ENCODE peak calls at places on chromosome 9, in nine cellular contexts. N is stimulated activated CD4-positive, alpha-beta T cell treated with anti-CD3 and anti-CD28 coated beads, Interleukin-1b, Interleukin-23, amount 100 ng/mL, for 1 hour; B is NCI-H2081; F is non-pigmented ciliary epithelial cell; R is NCI-H1092; I is CD4-positive, CD25-positive, alpha-beta regulatory T cell; C is GM04504; O is mesenteric fat pad; D is iPS DF 19.7. M is an unnamed sample.

GRCh38 chr9:74132986-74133385 is 364.1 kb upstream of the RORB start:
- DNase-seq in B (no peak), N (no peak), D (peak), C (no peak), F (no peak), O (no peak), R (no peak), I (no peak), M (no peak)

GRCh38 chr9:135505406-135506187 is 5.1 kb downstream of the MRPS2 start:
- DNase-seq in I (no peak), O (no peak), D (no peak), C (no peak), B (no peak), N (no peak), R (no peak), F (no peak), M (no peak)

GRCh38 chr9:79233542-79233941 is 338.2 kb upstream of the TLE4 start:
- DNase-seq in R (no peak), D (no peak), C (no peak), N (no peak), B (no peak), O (no peak), I (no peak), F (no peak), M (no peak)

GRCh38 chr9:109448223-109448622 is 49.9 kb downstream of the PTPN3 start:
- DNase-seq in O (no peak), I (no peak), N (no peak), R (no peak), C (no peak), F (no peak), D (no peak), B (no peak), M (no peak)

GRCh38 chr9:135105938-135106491 is 18.5 kb downstream of the OLFM1 start:
- DNase-seq in F (no peak), B (no peak), D (no peak), O (no peak), R (no peak), I (no peak), C (no peak), N (no peak), M (no peak)

GRCh38 chr9:87342743-87343142 is 154.9 kb upstream of the DAPK1 start:
- DNase-seq in R (no peak), F (no peak), I (no peak), B (no peak), O (no peak), D (no peak), C (no peak), N (no peak), M (no peak)

GRCh38 chr9:71763752-71764332 is 4.5 kb downstream of the CEMIP2 start:
- DNase-seq in I (no peak), F (no peak), B (no peak), O (no peak), D (no peak), R (no peak), N (no peak), C (peak), M (no peak)

GRCh38 chr9:18721267-18722079 is 247.5 kb downstream of the ADAMTSL1 start:
- DNase-seq in B (no peak), R (no peak), D (no peak), C (no peak), O (no peak), N (no peak), F (no peak), I (no peak), M (no peak)

GRCh38 chr9:111514967-111515366 is 10.0 kb upstream of the ZNF483 start:
- DNase-seq in I (no peak), O (no peak), R (no peak), N (no peak), F (no peak), C (no peak), D (no peak), B (no peak), M (no peak)

GRCh38 chr9:76576344-76576743 is 117.4 kb downstream of the GCNT1 start:
- DNase-seq in B (no peak), C (no peak), N (no peak), I (no peak), R (no peak), D (no peak), F (peak), O (no peak), M (peak)

GRCh38 chr9:12708562-12709298 is 15.5 kb downstream of the TYRP1 start:
- DNase-seq in I (no peak), F (peak), D (no peak), N (no peak), C (no peak), B (no peak), O (no peak), R (no peak), M (no peak)

GRCh38 chr9:16458696-16459420 is 411.6 kb downstream of the BNC2 start:
- DNase-seq in O (no peak), F (no peak), D (no peak), C (no peak), B (peak), R (peak), N (no peak), I (no peak), M (no peak)

GRCh38 chr9:127163409-127163808 is 41.0 kb upstream of the ANGPTL2 start:
- DNase-seq in F (no peak), B (no peak), O (no peak), N (no peak), C (peak), I (no peak), D (no peak), R (no peak), M (no peak)

GRCh38 chr9:99216073-99216472 is 5.7 kb downstream of the ALG2 start:
- DNase-seq in F (no peak), B (no peak), N (no peak), C (no peak), D (no peak), O (no peak), I (no peak), R (no peak), M (no peak)

GRCh38 chr9:10785255-10785654 is 172.5 kb upstream of the PTPRD start:
- DNase-seq in R (no peak), I (no peak), B (no peak), F (no peak), C (no peak), N (no peak), O (no peak), D (no peak), M (no peak)

GRCh38 chr9:128005938-128006337 is 25.1 kb upstream of the EEIG1 start:
- DNase-seq in C (no peak), R (peak), B (peak), F (no peak), I (no peak), N (no peak), O (peak), D (no peak), M (no peak)

GRCh38 chr9:127767909-127768331 is 10.5 kb downstream of the SH2D3C start:
- DNase-seq in N (no peak), I (no peak), R (no peak), B (no peak), F (no peak), D (no peak), O (no peak), C (no peak), M (no peak)

GRCh38 chr9:107274953-107275422 is 8.1 kb upstream of the RAD23B start:
- DNase-seq in B (no peak), I (no peak), C (peak), D (no peak), F (peak), N (no peak), R (no peak), O (no peak), M (no peak)

GRCh38 chr9:76371901-76372300 is 22.3 kb downstream of the RFK start:
- DNase-seq in F (peak), C (no peak), B (no peak), N (no peak), D (no peak), R (no peak), O (no peak), I (no peak), M (no peak)

GRCh38 chr9:126421567-126422428 is 95.2 kb downstream of the MVB12B start:
- DNase-seq in N (no peak), C (no peak), O (no peak), I (no peak), R (no peak), D (peak), B (peak), F (no peak), M (peak)

GRCh38 chr9:86942352-86943222 is 4.7 kb downstream of the GAS1 start:
- DNase-seq in D (no peak), N (no peak), O (no peak), C (no peak), F (no peak), R (no peak), B (no peak), I (no peak), M (no peak)

GRCh38 chr9:215631-216155 is 1.0 kb downstream of the DOCK8 start:
- DNase-seq in B (no peak), F (no peak), O (no peak), C (no peak), R (no peak), N (no peak), D (no peak), I (no peak), M (no peak)

GRCh38 chr9:98357921-98358535 is 102.6 kb upstream of the TBC1D2 start:
- DNase-seq in N (no peak), B (no peak), I (no peak), O (no peak), D (no peak), F (no peak), R (no peak), C (no peak), M (no peak)

GRCh38 chr9:123007269-123007668 is 26.2 kb upstream of the GPR21 start:
- DNase-seq in O (no peak), R (no peak), D (no peak), I (no peak), C (no peak), N (no peak), F (no peak), B (no peak), M (no peak)

GRCh38 chr9:113532809-113533190 is 69.3 kb downstream of the RGS3 start:
- DNase-seq in I (no peak), B (no peak), N (no peak), C (no peak), D (no peak), O (peak), F (no peak), R (no peak), M (no peak)

GRCh38 chr9:4596165-4596922 is 65.8 kb upstream of the PLPP6 start:
- DNase-seq in N (peak), O (no peak), C (no peak), B (no peak), R (no peak), F (no peak), I (peak), D (no peak), M (peak)

GRCh38 chr9:104927912-104928740 is at the start of gene ABCA1:
- DNase-seq in C (no peak), B (no peak), N (peak), F (no peak), O (peak), D (peak), R (peak), I (peak), M (peak)

GRCh38 chr9:91647371-91647770 is 223.7 kb upstream of the NFIL3 start:
- DNase-seq in B (no peak), D (no peak), C (no peak), O (no peak), F (no peak), R (no peak), I (no peak), N (no peak), M (no peak)

GRCh38 chr9:91577540-91577939 is 153.9 kb upstream of the NFIL3 start:
- DNase-seq in D (no peak), R (no peak), F (no peak), B (no peak), N (no peak), C (no peak), I (no peak), O (no peak), M (no peak)

GRCh38 chr9:93682155-93682968 is 106.0 kb downstream of the PHF2 start:
- DNase-seq in C (peak), O (peak), B (peak), F (no peak), N (peak), D (peak), R (peak), I (peak), M (peak)

GRCh38 chr9:137020771-137021573 is 7.1 kb downstream of the ABCA2 start:
- DNase-seq in D (no peak), F (no peak), R (no peak), O (no peak), N (no peak), B (no peak), C (no peak), I (no peak), M (no peak)

GRCh38 chr9:136058152-136058483 is 37.0 kb downstream of the NACC2 start:
- DNase-seq in O (peak), C (no peak), I (no peak), R (no peak), D (no peak), B (no peak), F (no peak), N (no peak), M (no peak)

GRCh38 chr9:35517136-35517535 is 27.2 kb downstream of the RUSC2 start:
- DNase-seq in D (no peak), F (no peak), N (no peak), C (no peak), O (no peak), R (no peak), I (no peak), B (no peak), M (no peak)

GRCh38 chr9:118209343-118209742 is 505.1 kb downstream of the TLR4 start:
- DNase-seq in I (no peak), O (no peak), B (peak), N (no peak), C (no peak), D (no peak), R (no peak), F (no peak), M (no peak)

GRCh38 chr9:34659592-34660253 is 2.7 kb downstream of the CCL27 start:
- DNase-seq in B (peak), C (no peak), F (no peak), N (no peak), I (no peak), R (no peak), D (no peak), O (no peak), M (no peak)